ENCODE peak calls at places on chromosomes 6 and 20, in seven cellular contexts. One of them, this sample, is unnamed.

GRCh38 chr20:57397693-57398108 is 6.5 kb downstream of the RBM38 start:
- DNase-seq in AG10803: no peak
- DNase-seq in DMS153: no peak
- DNase-seq in small intestine: peak; percentile 40
- DNase-seq in SW 1271: no peak
- DNase-seq in fibroblast of mammary gland: no peak
- DNase-seq in T-helper 9 cell: peak; percentile 54
- DNase-seq in this sample: peak; percentile 61

GRCh38 chr6:16055852-16056251 is 73.0 kb upstream of the MYLIP start:
- DNase-seq in T-helper 9 cell: no peak
- DNase-seq in DMS153: no peak
- DNase-seq in AG10803: no peak
- DNase-seq in SW 1271: no peak
- DNase-seq in small intestine: no peak
- DNase-seq in fibroblast of mammary gland: no peak
- DNase-seq in this sample: no peak

GRCh38 chr20:24962510-24962909 is 13.4 kb downstream of the CST7 start:
- DNase-seq in DMS153: no peak
- DNase-seq in fibroblast of mammary gland: no peak
- DNase-seq in SW 1271: no peak
- DNase-seq in AG10803: no peak
- DNase-seq in T-helper 9 cell: no peak
- DNase-seq in small intestine: no peak
- DNase-seq in this sample: no peak

GRCh38 chr6:160027931-160028330 is 59.0 kb downstream of the IGF2R start:
- DNase-seq in fibroblast of mammary gland: no peak
- DNase-seq in AG10803: no peak
- DNase-seq in DMS153: no peak
- DNase-seq in T-helper 9 cell: no peak
- DNase-seq in small intestine: no peak
- DNase-seq in SW 1271: no peak
- DNase-seq in this sample: no peak

GRCh38 chr6:133130863-133131262 is 110.3 kb upstream of the EYA4 start:
- DNase-seq in small intestine: no peak
- DNase-seq in fibroblast of mammary gland: peak; percentile 10
- DNase-seq in DMS153: peak; percentile 29
- DNase-seq in SW 1271: peak; percentile 39
- DNase-seq in AG10803: no peak
- DNase-seq in T-helper 9 cell: no peak
- DNase-seq in this sample: no peak

GRCh38 chr6:23365732-23366131 is 760.3 kb upstream of the NRSN1 start:
- DNase-seq in small intestine: no peak
- DNase-seq in AG10803: no peak
- DNase-seq in DMS153: no peak
- DNase-seq in T-helper 9 cell: no peak
- DNase-seq in SW 1271: no peak
- DNase-seq in fibroblast of mammary gland: no peak
- DNase-seq in this sample: no peak

GRCh38 chr20:41398408-41398807 is 31.8 kb upstream of the EMILIN3 start:
- DNase-seq in DMS153: no peak
- DNase-seq in fibroblast of mammary gland: no peak
- DNase-seq in SW 1271: no peak
- DNase-seq in T-helper 9 cell: no peak
- DNase-seq in AG10803: peak; percentile 47
- DNase-seq in small intestine: no peak
- DNase-seq in this sample: no peak

GRCh38 chr6:31578461-31579118 is 3.2 kb downstream of the TNF start:
- DNase-seq in DMS153: no peak
- DNase-seq in SW 1271: peak; percentile 22
- DNase-seq in T-helper 9 cell: no peak
- DNase-seq in small intestine: no peak
- DNase-seq in AG10803: no peak
- DNase-seq in fibroblast of mammary gland: no peak
- DNase-seq in this sample: no peak

GRCh38 chr6:33716890-33717632 is 5.6 kb upstream of the UQCC2 start:
- DNase-seq in fibroblast of mammary gland: no peak
- DNase-seq in SW 1271: no peak
- DNase-seq in small intestine: no peak
- DNase-seq in AG10803: no peak
- DNase-seq in T-helper 9 cell: no peak
- DNase-seq in DMS153: peak; percentile 16
- DNase-seq in this sample: no peak

GRCh38 chr6:142863981-142864380 is 81.0 kb downstream of the HIVEP2 start:
- DNase-seq in AG10803: no peak
- DNase-seq in fibroblast of mammary gland: no peak
- DNase-seq in DMS153: no peak
- DNase-seq in T-helper 9 cell: no peak
- DNase-seq in SW 1271: no peak
- DNase-seq in small intestine: no peak
- DNase-seq in this sample: no peak

GRCh38 chr20:63280929-63281545 is 8.4 kb downstream of the ARFGAP1 start:
- DNase-seq in fibroblast of mammary gland: no peak
- DNase-seq in T-helper 9 cell: no peak
- DNase-seq in DMS153: no peak
- DNase-seq in AG10803: no peak
- DNase-seq in small intestine: no peak
- DNase-seq in SW 1271: no peak
- DNase-seq in this sample: no peak

GRCh38 chr6:157954150-157955117 is 27.2 kb upstream of the SYNJ2 start:
- DNase-seq in DMS153: no peak
- DNase-seq in fibroblast of mammary gland: peak; percentile 29
- DNase-seq in small intestine: peak; percentile 98
- DNase-seq in SW 1271: no peak
- DNase-seq in AG10803: peak; percentile 32
- DNase-seq in T-helper 9 cell: no peak
- DNase-seq in this sample: no peak

GRCh38 chr6:165998072-165998471 is 169.6 kb downstream of the TBXT start:
- DNase-seq in small intestine: no peak
- DNase-seq in DMS153: no peak
- DNase-seq in AG10803: no peak
- DNase-seq in SW 1271: no peak
- DNase-seq in fibroblast of mammary gland: no peak
- DNase-seq in T-helper 9 cell: no peak
- DNase-seq in this sample: no peak

GRCh38 chr6:148240463-148240845 is 102.2 kb upstream of the SASH1 start:
- DNase-seq in SW 1271: no peak
- DNase-seq in DMS153: no peak
- DNase-seq in fibroblast of mammary gland: peak; percentile 89
- DNase-seq in small intestine: no peak
- DNase-seq in AG10803: peak; percentile 91
- DNase-seq in T-helper 9 cell: no peak
- DNase-seq in this sample: no peak

GRCh38 chr6:48281217-48281616 is 170.2 kb upstream of the PTCHD4 start:
- DNase-seq in AG10803: no peak
- DNase-seq in DMS153: no peak
- DNase-seq in small intestine: no peak
- DNase-seq in fibroblast of mammary gland: no peak
- DNase-seq in SW 1271: no peak
- DNase-seq in T-helper 9 cell: no peak
- DNase-seq in this sample: no peak

GRCh38 chr20:44083220-44083933 is 103.6 kb downstream of the JPH2 start:
- DNase-seq in fibroblast of mammary gland: peak; percentile 73
- DNase-seq in SW 1271: no peak
- DNase-seq in DMS153: peak; percentile 80
- DNase-seq in AG10803: peak; percentile 43
- DNase-seq in T-helper 9 cell: no peak
- DNase-seq in small intestine: no peak
- DNase-seq in this sample: no peak

GRCh38 chr6:152380351-152380767 is 256.8 kb downstream of the SYNE1 start:
- DNase-seq in T-helper 9 cell: no peak
- DNase-seq in fibroblast of mammary gland: peak; percentile 81
- DNase-seq in DMS153: no peak
- DNase-seq in AG10803: peak; percentile 95
- DNase-seq in SW 1271: no peak
- DNase-seq in small intestine: no peak
- DNase-seq in this sample: no peak

GRCh38 chr20:1894471-1894950 is 696 bp upstream of the SIRPA start:
- DNase-seq in DMS153: peak; percentile 33
- DNase-seq in AG10803: peak; percentile 64
- DNase-seq in SW 1271: peak; percentile 45
- DNase-seq in T-helper 9 cell: no peak
- DNase-seq in fibroblast of mammary gland: no peak
- DNase-seq in small intestine: peak; percentile 58
- DNase-seq in this sample: no peak

GRCh38 chr6:33837971-33838665 is 34.3 kb upstream of the MLN start:
- DNase-seq in AG10803: peak; percentile 70
- DNase-seq in SW 1271: no peak
- DNase-seq in T-helper 9 cell: no peak
- DNase-seq in small intestine: no peak
- DNase-seq in DMS153: no peak
- DNase-seq in fibroblast of mammary gland: peak; percentile 47
- DNase-seq in this sample: no peak

GRCh38 chr6:37254881-37255280 is 2.7 kb upstream of the TBC1D22B start:
- DNase-seq in fibroblast of mammary gland: no peak
- DNase-seq in small intestine: no peak
- DNase-seq in SW 1271: no peak
- DNase-seq in T-helper 9 cell: no peak
- DNase-seq in DMS153: no peak
- DNase-seq in AG10803: no peak
- DNase-seq in this sample: no peak

GRCh38 chr6:1726341-1726763 is 116.6 kb downstream of the FOXC1 start:
- DNase-seq in T-helper 9 cell: no peak
- DNase-seq in SW 1271: no peak
- DNase-seq in small intestine: no peak
- DNase-seq in DMS153: peak; percentile 48
- DNase-seq in fibroblast of mammary gland: no peak
- DNase-seq in AG10803: no peak
- DNase-seq in this sample: no peak

GRCh38 chr20:341682-342081 is 5.2 kb upstream of the NRSN2 start:
- DNase-seq in small intestine: peak; percentile 67
- DNase-seq in T-helper 9 cell: no peak
- DNase-seq in SW 1271: peak; percentile 91
- DNase-seq in fibroblast of mammary gland: peak; percentile 96
- DNase-seq in AG10803: peak; percentile 70
- DNase-seq in DMS153: no peak
- DNase-seq in this sample: no peak

GRCh38 chr20:17614812-17615644 is 45.2 kb downstream of the DSTN start:
- DNase-seq in DMS153: no peak
- DNase-seq in small intestine: no peak
- DNase-seq in fibroblast of mammary gland: no peak
- DNase-seq in T-helper 9 cell: no peak
- DNase-seq in AG10803: no peak
- DNase-seq in SW 1271: no peak
- DNase-seq in this sample: no peak

This sample was measured in OCI-LY7.